ENCODE peak calls at places on chromosome 10, in ten cellular contexts. One of them, this sample, is unnamed.

GRCh38 chr10:71817831-71818268 is 33.2 kb downstream of the PSAP start:
- DNase-seq in tibial nerve: peak; percentile 41
- DNase-seq in activated CD8-positive, alpha-beta T cell treated with anti-CD3 and anti-CD28 coated beads for 36 hours: no peak
- DNase-seq in astrocyte: no peak
- DNase-seq in mammary epithelial cell: no peak
- DNase-seq in right lobe of liver: peak; percentile 72
- DNase-seq in left ventricle myocardium inferior: peak; percentile 72
- DNase-seq in endothelial cell: no peak
- DNase-seq in fibroblast of lung: no peak
- DNase-seq in epithelial cell of esophagus: no peak
- DNase-seq in this sample: no peak

GRCh38 chr10:126171555-126171954 is 216.7 kb downstream of the ADAM12 start:
- DNase-seq in tibial nerve: no peak
- DNase-seq in activated CD8-positive, alpha-beta T cell treated with anti-CD3 and anti-CD28 coated beads for 36 hours: no peak
- DNase-seq in astrocyte: peak; percentile 97
- DNase-seq in mammary epithelial cell: no peak
- DNase-seq in right lobe of liver: no peak
- DNase-seq in left ventricle myocardium inferior: no peak
- DNase-seq in endothelial cell: no peak
- DNase-seq in fibroblast of lung: peak; percentile 59
- DNase-seq in epithelial cell of esophagus: no peak
- DNase-seq in this sample: no peak

GRCh38 chr10:87560495-87561222 is 56.0 kb downstream of the MINPP1 start:
- DNase-seq in tibial nerve: no peak
- DNase-seq in activated CD8-positive, alpha-beta T cell treated with anti-CD3 and anti-CD28 coated beads for 36 hours: no peak
- DNase-seq in astrocyte: no peak
- DNase-seq in mammary epithelial cell: no peak
- DNase-seq in right lobe of liver: no peak
- DNase-seq in left ventricle myocardium inferior: no peak
- DNase-seq in endothelial cell: no peak
- DNase-seq in fibroblast of lung: no peak
- DNase-seq in epithelial cell of esophagus: no peak
- DNase-seq in this sample: no peak

GRCh38 chr10:10794776-10795175 is 222.9 kb upstream of the CELF2 start:
- DNase-seq in tibial nerve: no peak
- DNase-seq in activated CD8-positive, alpha-beta T cell treated with anti-CD3 and anti-CD28 coated beads for 36 hours: no peak
- DNase-seq in astrocyte: peak; percentile 98
- DNase-seq in mammary epithelial cell: peak; percentile 94
- DNase-seq in right lobe of liver: no peak
- DNase-seq in left ventricle myocardium inferior: no peak
- DNase-seq in endothelial cell: no peak
- DNase-seq in fibroblast of lung: peak; percentile 89
- DNase-seq in epithelial cell of esophagus: peak; percentile 86
- DNase-seq in this sample: no peak

GRCh38 chr10:24215193-24215592 is 6.3 kb downstream of the KIAA1217 start:
- DNase-seq in tibial nerve: no peak
- DNase-seq in activated CD8-positive, alpha-beta T cell treated with anti-CD3 and anti-CD28 coated beads for 36 hours: no peak
- DNase-seq in astrocyte: peak; percentile 34
- DNase-seq in mammary epithelial cell: no peak
- DNase-seq in right lobe of liver: no peak
- DNase-seq in left ventricle myocardium inferior: no peak
- DNase-seq in endothelial cell: no peak
- DNase-seq in fibroblast of lung: no peak
- DNase-seq in epithelial cell of esophagus: peak; percentile 39
- DNase-seq in this sample: no peak

GRCh38 chr10:128210215-128211063 is 84.2 kb upstream of the MKI67 start:
- DNase-seq in tibial nerve: peak; percentile 37
- DNase-seq in activated CD8-positive, alpha-beta T cell treated with anti-CD3 and anti-CD28 coated beads for 36 hours: peak; percentile 66
- DNase-seq in astrocyte: no peak
- DNase-seq in mammary epithelial cell: peak; percentile 12
- DNase-seq in right lobe of liver: peak; percentile 79
- DNase-seq in left ventricle myocardium inferior: peak; percentile 77
- DNase-seq in endothelial cell: peak; percentile 85
- DNase-seq in fibroblast of lung: peak; percentile 34
- DNase-seq in epithelial cell of esophagus: peak; percentile 34
- DNase-seq in this sample: peak; percentile 50

GRCh38 chr10:51937313-51937712 is 237.9 kb upstream of the CSTF2T start:
- DNase-seq in tibial nerve: no peak
- DNase-seq in activated CD8-positive, alpha-beta T cell treated with anti-CD3 and anti-CD28 coated beads for 36 hours: no peak
- DNase-seq in astrocyte: peak; percentile 64
- DNase-seq in mammary epithelial cell: no peak
- DNase-seq in right lobe of liver: no peak
- DNase-seq in left ventricle myocardium inferior: no peak
- DNase-seq in endothelial cell: no peak
- DNase-seq in fibroblast of lung: peak; percentile 84
- DNase-seq in epithelial cell of esophagus: no peak
- DNase-seq in this sample: no peak

GRCh38 chr10:91051834-91052233 is 130.9 kb upstream of the ANKRD1 start:
- DNase-seq in tibial nerve: peak; percentile 33
- DNase-seq in activated CD8-positive, alpha-beta T cell treated with anti-CD3 and anti-CD28 coated beads for 36 hours: no peak
- DNase-seq in astrocyte: no peak
- DNase-seq in mammary epithelial cell: no peak
- DNase-seq in right lobe of liver: no peak
- DNase-seq in left ventricle myocardium inferior: peak; percentile 24
- DNase-seq in endothelial cell: no peak
- DNase-seq in fibroblast of lung: peak; percentile 55
- DNase-seq in epithelial cell of esophagus: peak; percentile 2
- DNase-seq in this sample: peak; percentile 52

GRCh38 chr10:94963901-94964300 is 25.4 kb downstream of the CYP2C9 start:
- DNase-seq in tibial nerve: no peak
- DNase-seq in activated CD8-positive, alpha-beta T cell treated with anti-CD3 and anti-CD28 coated beads for 36 hours: no peak
- DNase-seq in astrocyte: peak; percentile 8
- DNase-seq in mammary epithelial cell: peak; percentile 18
- DNase-seq in right lobe of liver: no peak
- DNase-seq in left ventricle myocardium inferior: no peak
- DNase-seq in endothelial cell: peak; percentile 12
- DNase-seq in fibroblast of lung: peak; percentile 12
- DNase-seq in epithelial cell of esophagus: peak; percentile 59
- DNase-seq in this sample: no peak

GRCh38 chr10:103449208-103450144 is 2.7 kb downstream of the CALHM2 start:
- DNase-seq in tibial nerve: no peak
- DNase-seq in activated CD8-positive, alpha-beta T cell treated with anti-CD3 and anti-CD28 coated beads for 36 hours: no peak
- DNase-seq in astrocyte: no peak
- DNase-seq in mammary epithelial cell: no peak
- DNase-seq in right lobe of liver: no peak
- DNase-seq in left ventricle myocardium inferior: no peak
- DNase-seq in endothelial cell: no peak
- DNase-seq in fibroblast of lung: no peak
- DNase-seq in epithelial cell of esophagus: no peak
- DNase-seq in this sample: no peak

GRCh38 chr10:33277135-33277536 is 57.3 kb downstream of the NRP1 start:
- DNase-seq in tibial nerve: peak; percentile 33
- DNase-seq in activated CD8-positive, alpha-beta T cell treated with anti-CD3 and anti-CD28 coated beads for 36 hours: no peak
- DNase-seq in astrocyte: no peak
- DNase-seq in mammary epithelial cell: no peak
- DNase-seq in right lobe of liver: peak; percentile 59
- DNase-seq in left ventricle myocardium inferior: peak; percentile 78
- DNase-seq in endothelial cell: no peak
- DNase-seq in fibroblast of lung: no peak
- DNase-seq in epithelial cell of esophagus: peak; percentile 49
- DNase-seq in this sample: no peak

GRCh38 chr10:69896601-69897000 is 94.9 kb downstream of the COL13A1 start:
- DNase-seq in tibial nerve: no peak
- DNase-seq in activated CD8-positive, alpha-beta T cell treated with anti-CD3 and anti-CD28 coated beads for 36 hours: no peak
- DNase-seq in astrocyte: no peak
- DNase-seq in mammary epithelial cell: no peak
- DNase-seq in right lobe of liver: no peak
- DNase-seq in left ventricle myocardium inferior: no peak
- DNase-seq in endothelial cell: no peak
- DNase-seq in fibroblast of lung: no peak
- DNase-seq in epithelial cell of esophagus: no peak
- DNase-seq in this sample: no peak

GRCh38 chr10:111756541-111757061 is 427.0 kb downstream of the GPAM start:
- DNase-seq in tibial nerve: peak; percentile 21
- DNase-seq in activated CD8-positive, alpha-beta T cell treated with anti-CD3 and anti-CD28 coated beads for 36 hours: peak; percentile 34
- DNase-seq in astrocyte: no peak
- DNase-seq in mammary epithelial cell: peak; percentile 0
- DNase-seq in right lobe of liver: peak; percentile 60
- DNase-seq in left ventricle myocardium inferior: peak; percentile 15
- DNase-seq in endothelial cell: peak; percentile 70
- DNase-seq in fibroblast of lung: no peak
- DNase-seq in epithelial cell of esophagus: peak; percentile 37
- DNase-seq in this sample: peak; percentile 28

GRCh38 chr10:31031205-31031665 is 430 bp downstream of the ZNF438 start:
- DNase-seq in tibial nerve: no peak
- DNase-seq in activated CD8-positive, alpha-beta T cell treated with anti-CD3 and anti-CD28 coated beads for 36 hours: no peak
- DNase-seq in astrocyte: no peak
- DNase-seq in mammary epithelial cell: peak; percentile 14
- DNase-seq in right lobe of liver: no peak
- DNase-seq in left ventricle myocardium inferior: no peak
- DNase-seq in endothelial cell: no peak
- DNase-seq in fibroblast of lung: no peak
- DNase-seq in epithelial cell of esophagus: no peak
- DNase-seq in this sample: no peak
- TF ChIP-seq CTCF in tibial nerve: no peak
- TF ChIP-seq CTCF in activated CD8-positive, alpha-beta T cell treated with anti-CD3 and anti-CD28 coated beads for 36 hours: no peak
- TF ChIP-seq CTCF in astrocyte: no peak
- TF ChIP-seq CTCF in mammary epithelial cell: no peak
- TF ChIP-seq CTCF in right lobe of liver: no peak
- TF ChIP-seq CTCF in left ventricle myocardium inferior: no peak
- TF ChIP-seq CTCF in endothelial cell: no peak
- TF ChIP-seq CTCF in fibroblast of lung: no peak
- TF ChIP-seq CTCF in epithelial cell of esophagus: no peak
- TF ChIP-seq CTCF in this sample: no peak

DNA sequence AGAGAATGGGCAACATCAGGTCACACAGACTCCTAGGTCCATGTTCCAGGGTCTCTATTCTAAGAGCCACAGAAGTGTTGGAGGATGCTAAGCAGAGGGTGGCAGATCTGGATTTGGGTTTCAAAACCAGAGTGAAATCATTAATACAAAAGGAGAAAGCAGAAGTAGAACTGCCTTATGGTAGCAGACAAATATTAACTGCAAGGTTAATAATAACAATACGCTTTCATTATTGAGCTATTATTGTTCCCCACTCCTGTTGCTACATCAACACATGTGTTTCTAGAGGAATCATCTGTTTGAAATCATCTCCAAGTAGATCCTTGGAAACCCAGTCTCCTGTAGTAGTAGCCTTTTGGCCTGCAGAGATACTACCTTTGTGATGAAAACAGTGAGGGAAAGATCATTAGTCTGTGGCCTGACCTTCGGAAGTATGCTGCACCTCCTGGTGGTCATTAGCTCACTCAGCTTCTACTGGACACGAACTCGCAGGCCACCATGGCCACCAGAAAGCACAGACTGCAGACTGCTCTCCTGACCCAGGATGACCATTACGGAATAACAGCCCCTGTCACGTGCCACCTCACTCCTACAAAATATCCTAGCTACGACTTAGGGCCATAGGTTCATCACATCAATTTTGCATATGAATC is 84.6 kb downstream of the XPNPEP1 start:
- DNase-seq in tibial nerve: no peak
- DNase-seq in activated CD8-positive, alpha-beta T cell treated with anti-CD3 and anti-CD28 coated beads for 36 hours: no peak
- DNase-seq in astrocyte: no peak
- DNase-seq in mammary epithelial cell: no peak
- DNase-seq in right lobe of liver: no peak
- DNase-seq in left ventricle myocardium inferior: no peak
- DNase-seq in endothelial cell: no peak
- DNase-seq in fibroblast of lung: no peak
- DNase-seq in epithelial cell of esophagus: no peak
- DNase-seq in this sample: no peak
- TF ChIP-seq CTCF in tibial nerve: no peak
- TF ChIP-seq CTCF in activated CD8-positive, alpha-beta T cell treated with anti-CD3 and anti-CD28 coated beads for 36 hours: no peak
- TF ChIP-seq CTCF in astrocyte: no peak
- TF ChIP-seq CTCF in mammary epithelial cell: no peak
- TF ChIP-seq CTCF in right lobe of liver: no peak
- TF ChIP-seq CTCF in left ventricle myocardium inferior: no peak
- TF ChIP-seq CTCF in endothelial cell: no peak
- TF ChIP-seq CTCF in fibroblast of lung: no peak
- TF ChIP-seq CTCF in epithelial cell of esophagus: no peak
- TF ChIP-seq CTCF in this sample: no peak

GRCh38 chr10:77768046-77768445 is 130.4 kb upstream of the KCNMA1 start:
- DNase-seq in tibial nerve: no peak
- DNase-seq in activated CD8-positive, alpha-beta T cell treated with anti-CD3 and anti-CD28 coated beads for 36 hours: no peak
- DNase-seq in astrocyte: no peak
- DNase-seq in mammary epithelial cell: no peak
- DNase-seq in right lobe of liver: no peak
- DNase-seq in left ventricle myocardium inferior: no peak
- DNase-seq in endothelial cell: no peak
- DNase-seq in fibroblast of lung: no peak
- DNase-seq in epithelial cell of esophagus: no peak
- DNase-seq in this sample: no peak

GRCh38 chr10:77763453-77764430 is 126.1 kb upstream of the KCNMA1 start:
- DNase-seq in tibial nerve: no peak
- DNase-seq in activated CD8-positive, alpha-beta T cell treated with anti-CD3 and anti-CD28 coated beads for 36 hours: no peak
- DNase-seq in astrocyte: no peak
- DNase-seq in mammary epithelial cell: no peak
- DNase-seq in right lobe of liver: no peak
- DNase-seq in left ventricle myocardium inferior: peak; percentile 17
- DNase-seq in endothelial cell: no peak
- DNase-seq in fibroblast of lung: no peak
- DNase-seq in epithelial cell of esophagus: no peak
- DNase-seq in this sample: no peak
- TF ChIP-seq CTCF in tibial nerve: no peak
- TF ChIP-seq CTCF in activated CD8-positive, alpha-beta T cell treated with anti-CD3 and anti-CD28 coated beads for 36 hours: no peak
- TF ChIP-seq CTCF in astrocyte: no peak
- TF ChIP-seq CTCF in mammary epithelial cell: no peak
- TF ChIP-seq CTCF in right lobe of liver: no peak
- TF ChIP-seq CTCF in left ventricle myocardium inferior: peak; percentile 11
- TF ChIP-seq CTCF in endothelial cell: no peak
- TF ChIP-seq CTCF in fibroblast of lung: peak; percentile 4
- TF ChIP-seq CTCF in epithelial cell of esophagus: no peak
- TF ChIP-seq CTCF in this sample: no peak

GRCh38 chr10:98306501-98306900 is 38.5 kb upstream of the LOXL4 start:
- DNase-seq in tibial nerve: no peak
- DNase-seq in activated CD8-positive, alpha-beta T cell treated with anti-CD3 and anti-CD28 coated beads for 36 hours: no peak
- DNase-seq in astrocyte: no peak
- DNase-seq in mammary epithelial cell: no peak
- DNase-seq in right lobe of liver: no peak
- DNase-seq in left ventricle myocardium inferior: no peak
- DNase-seq in endothelial cell: no peak
- DNase-seq in fibroblast of lung: no peak
- DNase-seq in epithelial cell of esophagus: no peak
- DNase-seq in this sample: no peak

GRCh38 chr10:98309366-98310355 is 41.7 kb upstream of the LOXL4 start:
- DNase-seq in tibial nerve: peak; percentile 60
- DNase-seq in activated CD8-positive, alpha-beta T cell treated with anti-CD3 and anti-CD28 coated beads for 36 hours: peak; percentile 35
- DNase-seq in astrocyte: peak; percentile 68
- DNase-seq in mammary epithelial cell: peak; percentile 50
- DNase-seq in right lobe of liver: peak; percentile 63
- DNase-seq in left ventricle myocardium inferior: peak; percentile 72
- DNase-seq in endothelial cell: peak; percentile 81
- DNase-seq in fibroblast of lung: peak; percentile 83
- DNase-seq in epithelial cell of esophagus: peak; percentile 69
- DNase-seq in this sample: peak; percentile 84

GRCh38 chr10:98310721-98311120 is 42.7 kb upstream of the LOXL4 start:
- DNase-seq in tibial nerve: no peak
- DNase-seq in activated CD8-positive, alpha-beta T cell treated with anti-CD3 and anti-CD28 coated beads for 36 hours: no peak
- DNase-seq in astrocyte: no peak
- DNase-seq in mammary epithelial cell: no peak
- DNase-seq in right lobe of liver: no peak
- DNase-seq in left ventricle myocardium inferior: no peak
- DNase-seq in endothelial cell: no peak
- DNase-seq in fibroblast of lung: no peak
- DNase-seq in epithelial cell of esophagus: no peak
- DNase-seq in this sample: no peak

GRCh38 chr10:98307916-98308315 is 39.9 kb upstream of the LOXL4 start:
- DNase-seq in tibial nerve: no peak
- DNase-seq in activated CD8-positive, alpha-beta T cell treated with anti-CD3 and anti-CD28 coated beads for 36 hours: no peak
- DNase-seq in astrocyte: peak; percentile 45
- DNase-seq in mammary epithelial cell: no peak
- DNase-seq in right lobe of liver: no peak
- DNase-seq in left ventricle myocardium inferior: no peak
- DNase-seq in endothelial cell: no peak
- DNase-seq in fibroblast of lung: no peak
- DNase-seq in epithelial cell of esophagus: no peak
- DNase-seq in this sample: no peak

GRCh38 chr10:98308602-98309365 is 40.8 kb upstream of the LOXL4 start:
- DNase-seq in tibial nerve: no peak
- DNase-seq in activated CD8-positive, alpha-beta T cell treated with anti-CD3 and anti-CD28 coated beads for 36 hours: no peak
- DNase-seq in astrocyte: no peak
- DNase-seq in mammary epithelial cell: no peak
- DNase-seq in right lobe of liver: no peak
- DNase-seq in left ventricle myocardium inferior: no peak
- DNase-seq in endothelial cell: no peak
- DNase-seq in fibroblast of lung: no peak
- DNase-seq in epithelial cell of esophagus: no peak
- DNase-seq in this sample: no peak
- TF ChIP-seq CTCF in tibial nerve: no peak
- TF ChIP-seq CTCF in activated CD8-positive, alpha-beta T cell treated with anti-CD3 and anti-CD28 coated beads for 36 hours: no peak
- TF ChIP-seq CTCF in astrocyte: no peak
- TF ChIP-seq CTCF in mammary epithelial cell: no peak
- TF ChIP-seq CTCF in right lobe of liver: no peak
- TF ChIP-seq CTCF in left ventricle myocardium inferior: no peak
- TF ChIP-seq CTCF in endothelial cell: no peak
- TF ChIP-seq CTCF in fibroblast of lung: no peak
- TF ChIP-seq CTCF in epithelial cell of esophagus: no peak
- TF ChIP-seq CTCF in this sample: peak; percentile 9